ENCODE peak calls at places on chromosome 10, in ten cellular contexts. C is fibroblast of lung; S is bronchial epithelial cell; Y is tibial nerve; W is GM23338; M is cardiac muscle cell; I is lower lobe of right lung; N is CD4-positive, alpha-beta T cell; T is right lobe of liver; D is foreskin keratinocyte. V is an unnamed sample. For H3K27me3, the result is how much of the 10 kb centered on the place peaks cover.

GRCh38 chr10:80542053-80542452 is 4.4 kb downstream of the SH2D4B start:
- DNase-seq in C (no peak), S (peak), Y (no peak), W (no peak), M (no peak), I (no peak), N (no peak), T (no peak), D (peak), V (no peak)

GRCh38 chr10:30354669-30355068 is 5.6 kb upstream of the MTPAP start:
- DNase-seq in C (no peak), S (no peak), Y (no peak), W (no peak), M (no peak), I (no peak), N (no peak), T (no peak), D (no peak), V (no peak)

GRCh38 chr10:48525956-48526355 is 78.9 kb downstream of the ARHGAP22 start:
- DNase-seq in C (no peak), S (no peak), Y (no peak), W (no peak), M (no peak), I (no peak), N (no peak), T (no peak), D (no peak), V (no peak)

GRCh38 chr10:99370993-99371392 is 41.8 kb downstream of the CNNM1 start:
- DNase-seq in C (no peak), S (peak), Y (no peak), W (peak), M (peak), I (no peak), N (no peak), T (no peak), D (no peak), V (no peak)

GRCh38 chr10:470339-471003 is 219.0 kb downstream of the DIP2C start:
- DNase-seq in C (no peak), S (no peak), Y (no peak), W (no peak), M (no peak), I (no peak), N (peak), T (peak), D (no peak), V (peak)

GRCh38 chr10:129031233-129032150 is 435.5 kb upstream of the MGMT start:
- DNase-seq in C (peak), S (peak), Y (peak), W (peak), M (peak), I (no peak), N (peak), T (peak), D (peak), V (peak)

GRCh38 chr10:130934333-130935035 is 377.0 kb downstream of the TCERG1L start:
- DNase-seq in C (no peak), S (no peak), Y (no peak), W (peak), M (no peak), I (no peak), N (no peak), T (no peak), D (no peak), V (no peak)

GRCh38 chr10:62554632-62555199 is 180.5 kb downstream of the ZNF365 start:
- DNase-seq in C (peak), S (peak), Y (no peak), W (peak), M (peak), I (no peak), N (peak), T (no peak), D (peak), V (no peak)

GRCh38 chr10:665579-666091 is 23.8 kb downstream of the DIP2C start:
- DNase-seq in C (peak), S (no peak), Y (no peak), W (no peak), M (no peak), I (no peak), N (no peak), T (peak), D (no peak), V (peak)

GRCh38 chr10:69861251-69862240 is 59.8 kb downstream of the COL13A1 start:
- DNase-seq in C (peak), S (peak), Y (peak), W (peak), M (no peak), I (no peak), N (no peak), T (no peak), D (peak), V (no peak)

GRCh38 chr10:103514244-103514643 is 20.7 kb downstream of the NEURL1 start:
- DNase-seq in C (no peak), S (no peak), Y (no peak), W (no peak), M (no peak), I (no peak), N (no peak), T (no peak), D (no peak), V (no peak)

GRCh38 chr10:43585046-43585445 is 10.6 kb upstream of the ZNF239 start:
- DNase-seq in C (no peak), S (no peak), Y (no peak), W (no peak), M (no peak), I (no peak), N (no peak), T (no peak), D (no peak), V (no peak)

GRCh38 chr10:50653142-50653541 is 29.4 kb upstream of the SGMS1 start:
- DNase-seq in C (peak), S (peak), Y (peak), W (peak), M (peak), I (no peak), N (peak), T (no peak), D (no peak), V (no peak)

GRCh38 chr10:82497451-82497850 is 622.5 kb downstream of the NRG3 start:
- DNase-seq in C (no peak), S (no peak), Y (no peak), W (no peak), M (no peak), I (no peak), N (no peak), T (no peak), D (peak), V (no peak)

GRCh38 chr10:61283489-61284221 is 169.5 kb downstream of the TMEM26 start:
- DNase-seq in C (no peak), S (peak), Y (no peak), W (no peak), M (no peak), I (no peak), N (no peak), T (no peak), D (peak), V (no peak)

GRCh38 chr10:125495386-125495785 is 187.6 kb downstream of the TEX36 start:
- DNase-seq in C (no peak), S (no peak), Y (no peak), W (no peak), M (no peak), I (no peak), N (no peak), T (no peak), D (no peak), V (no peak)

GRCh38 chr10:85542149-85542548 is 824.4 kb downstream of the GRID1 start:
- DNase-seq in C (no peak), S (no peak), Y (no peak), W (no peak), M (no peak), I (no peak), N (no peak), T (no peak), D (peak), V (no peak)

GRCh38 chr10:6694447-6695155 is 114.5 kb upstream of the PRKCQ start:
- DNase-seq in C (no peak), S (peak), Y (no peak), W (no peak), M (no peak), I (no peak), N (no peak), T (no peak), D (peak), V (no peak)

GRCh38 chr10:12180221-12180974 is 15.3 kb downstream of the NUDT5 start:
- DNase-seq in C (no peak), S (peak), Y (no peak), W (peak), M (no peak), I (no peak), N (no peak), T (no peak), D (peak), V (no peak)

GRCh38 chr10:84401838-84402611 is 73.6 kb downstream of the CCSER2 start:
- DNase-seq in C (no peak), S (peak), Y (no peak), W (peak), M (no peak), I (peak), N (no peak), T (no peak), D (no peak), V (no peak)

GRCh38 chr10:108375691-108376090 is 1211.2 kb upstream of the SORCS1 start:
- DNase-seq in C (peak), S (peak), Y (no peak), W (no peak), M (no peak), I (no peak), N (no peak), T (no peak), D (peak), V (no peak)

GRCh38 chr10:131856441-131857094 is 44.2 kb upstream of the PPP2R2D start:
- DNase-seq in C (no peak), S (no peak), Y (no peak), W (no peak), M (no peak), I (peak), N (no peak), T (peak), D (no peak), V (peak)

GRCh38 chr10:84743483-84743882 is 415.1 kb downstream of the CCSER2 start:
- DNase-seq in C (no peak), S (peak), Y (no peak), W (peak), M (peak), I (no peak), N (no peak), T (no peak), D (no peak), V (no peak)

GRCh38 chr10:26640391-26640790 is 57.1 kb upstream of the PDSS1 start:
- DNase-seq in C (no peak), S (no peak), Y (no peak), W (no peak), M (no peak), I (no peak), N (no peak), T (no peak), D (no peak), V (no peak)

GRCh38 chr10:21399392-21400015 is 126.0 kb downstream of the SKIDA1 start:
- DNase-seq in C (peak), S (peak), Y (no peak), W (no peak), M (peak), I (no peak), N (no peak), T (no peak), D (peak), V (no peak)

GRCh38 chr10:49408437-49409306 is 12.8 kb upstream of the DRGX start:
- DNase-seq in C (no peak), S (peak), Y (no peak), W (peak), M (peak), I (no peak), N (no peak), T (no peak), D (no peak), V (no peak)

GRCh38 chr10:81182296-81182695 is 644.6 kb downstream of the SH2D4B start:
- DNase-seq in C (no peak), S (no peak), Y (no peak), W (no peak), M (no peak), I (no peak), N (no peak), T (no peak), D (no peak), V (no peak)

GRCh38 chr10:47137311-47137851 is 162.6 kb upstream of the GDF10 start:
- DNase-seq in C (peak), S (peak), Y (no peak), W (no peak), M (no peak), I (no peak), N (no peak), T (no peak), D (peak), V (no peak)

GRCh38 chr10:811379-811778 is 120.1 kb downstream of the LARP4B start:
- DNase-seq in C (no peak), S (no peak), Y (no peak), W (no peak), M (no peak), I (no peak), N (no peak), T (no peak), D (no peak), V (no peak)

GRCh38 chr10:90112681-90113080 is 411.3 kb downstream of the KIF20B start:
- DNase-seq in C (peak), S (peak), Y (no peak), W (no peak), M (no peak), I (no peak), N (no peak), T (no peak), D (peak), V (no peak)

GRCh38 chr10:110498982-110499795 is 1.5 kb downstream of the DUSP5 start:
- DNase-seq in C (peak), S (peak), Y (peak), W (peak), M (peak), I (no peak), N (peak), T (no peak), D (peak), V (no peak)

GRCh38 chr10:44575601-44576380 is 190.9 kb upstream of the CXCL12 start:
- DNase-seq in C (no peak), S (no peak), Y (no peak), W (no peak), M (no peak), I (no peak), N (no peak), T (no peak), D (no peak), V (no peak)

GRCh38 chr10:92382631-92383030 is 91.7 kb downstream of the MARCHF5 start:
- DNase-seq in C (no peak), S (no peak), Y (no peak), W (peak), M (no peak), I (no peak), N (no peak), T (no peak), D (no peak), V (no peak)
- TF ChIP-seq CTCF in C (no peak), S (no peak), Y (no peak), W (no peak), M (no peak), I (no peak), N (no peak), T (no peak), D (no peak), V (no peak)

GRCh38 chr10:22475527-22475856 is 130.2 kb downstream of the SPAG6 start:
- DNase-seq in C (no peak), S (no peak), Y (no peak), W (no peak), M (no peak), I (no peak), N (no peak), T (no peak), D (no peak), V (no peak)

GRCh38 chr10:22475857-22476600 is 130.7 kb downstream of the SPAG6 start:
- DNase-seq in C (no peak), S (no peak), Y (no peak), W (peak), M (peak), I (no peak), N (no peak), T (no peak), D (peak), V (no peak)

GRCh38 chr10:22473459-22473858 is 128.2 kb downstream of the SPAG6 start:
- DNase-seq in C (no peak), S (no peak), Y (no peak), W (no peak), M (no peak), I (no peak), N (no peak), T (no peak), D (no peak), V (no peak)

GRCh38 chr10:22476601-22477364 is 131.5 kb downstream of the SPAG6 start:
- DNase-seq in C (no peak), S (no peak), Y (no peak), W (peak), M (peak), I (no peak), N (no peak), T (no peak), D (peak), V (no peak)

DNA sequence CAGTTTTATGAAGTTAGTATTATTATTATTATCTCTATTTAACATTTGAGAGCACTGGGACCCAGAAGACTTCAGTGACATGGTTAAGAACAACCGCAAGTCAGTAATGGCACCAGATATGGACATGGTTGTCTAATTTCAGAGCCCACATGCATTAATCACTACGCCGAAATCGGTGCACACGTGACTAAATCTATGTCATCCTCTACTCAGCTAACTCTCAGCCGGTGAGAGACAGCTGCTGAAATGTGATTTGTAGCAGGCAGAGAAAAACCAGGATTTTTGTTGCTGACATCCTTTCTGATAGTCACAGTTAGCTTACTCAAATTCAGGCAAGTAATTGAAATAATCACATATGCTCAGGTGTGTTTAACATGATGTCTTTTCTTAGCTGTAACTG is 127.7 kb downstream of the SPAG6 start:
- DNase-seq in C (no peak), S (no peak), Y (no peak), W (no peak), M (no peak), I (no peak), N (no peak), T (no peak), D (no peak), V (no peak)
- H3K27me3 ChIP-seq in C (under half), S (under half), Y (half or more), W (half or more), M (half or more), I (half or more), N (half or more), T (under half), D (half or more), V (under half)

GRCh38 chr10:18606051-18606730 is 45.2 kb downstream of the NSUN6 start:
- DNase-seq in C (no peak), S (no peak), Y (no peak), W (no peak), M (no peak), I (no peak), N (no peak), T (no peak), D (no peak), V (no peak)

GRCh38 chr10:18599392-18599791 is 52.0 kb downstream of the NSUN6 start:
- DNase-seq in C (no peak), S (no peak), Y (no peak), W (no peak), M (no peak), I (no peak), N (no peak), T (peak), D (no peak), V (no peak)

DNA sequence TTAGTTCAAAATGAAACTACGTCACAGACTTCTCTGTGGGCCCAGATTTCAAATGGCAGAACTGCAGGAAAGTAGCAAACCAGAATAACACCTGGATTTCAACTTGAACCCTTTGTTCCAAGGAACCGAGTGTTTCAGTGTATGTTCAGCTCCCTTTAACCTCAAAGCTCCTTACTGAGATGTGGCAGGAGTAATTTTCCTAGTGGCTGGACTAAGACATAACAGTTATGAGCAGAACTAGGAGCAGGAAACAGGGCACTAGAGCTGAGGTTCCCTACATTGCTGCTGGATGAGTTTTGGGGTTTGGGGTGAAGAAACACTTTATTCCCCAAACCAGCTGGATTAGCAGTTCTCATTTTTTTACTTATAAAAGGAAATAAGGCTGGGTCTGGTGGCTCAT is 50.1 kb downstream of the NSUN6 start:
- DNase-seq in C (no peak), S (no peak), Y (no peak), W (peak), M (no peak), I (no peak), N (no peak), T (no peak), D (no peak), V (no peak)
- TF ChIP-seq CTCF in C (no peak), S (no peak), Y (no peak), W (no peak), M (no peak), I (no peak), N (no peak), T (no peak), D (no peak), V (no peak)

GRCh38 chr10:119480667-119481066 is 61.9 kb downstream of the RGS10 start:
- DNase-seq in C (peak), S (peak), Y (no peak), W (no peak), M (no peak), I (no peak), N (no peak), T (no peak), D (peak), V (no peak)

GRCh38 chr10:119479532-119479931 is 63.0 kb downstream of the RGS10 start:
- DNase-seq in C (no peak), S (no peak), Y (no peak), W (peak), M (no peak), I (no peak), N (no peak), T (no peak), D (no peak), V (no peak)

GRCh38 chr10:119477444-119477843 is 65.1 kb downstream of the RGS10 start:
- DNase-seq in C (no peak), S (no peak), Y (no peak), W (no peak), M (no peak), I (no peak), N (no peak), T (no peak), D (no peak), V (no peak)

GRCh38 chr10:119478111-119479047 is 64.1 kb downstream of the RGS10 start:
- DNase-seq in C (no peak), S (no peak), Y (no peak), W (no peak), M (no peak), I (no peak), N (peak), T (no peak), D (no peak), V (no peak)

DNA sequence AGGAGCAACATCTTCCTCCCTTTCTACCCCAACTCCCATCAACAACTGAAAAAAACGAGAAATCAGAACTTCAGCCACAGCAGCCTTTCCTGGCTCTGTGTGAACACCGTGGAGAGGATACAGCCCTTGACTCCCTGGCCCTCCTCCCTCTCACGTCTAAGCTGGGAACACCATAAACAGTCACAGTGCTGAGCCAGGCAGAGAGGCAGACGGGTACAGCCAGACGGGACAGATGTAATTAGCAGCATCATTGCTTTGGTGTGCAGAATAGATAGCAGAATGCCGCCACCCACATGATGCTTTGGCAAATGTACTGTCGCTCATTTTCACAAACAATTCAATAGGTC is 63.5 kb downstream of the RGS10 start:
- DNase-seq in C (no peak), S (no peak), Y (no peak), W (no peak), M (no peak), I (no peak), N (no peak), T (no peak), D (no peak), V (no peak)
- H3K27me3 ChIP-seq in C (under half), S (under half), Y (under half), W (under half), M (half or more), I (under half), N (under half), T (under half), D (under half), V (under half)

GRCh38 chr10:72694476-72695369 is 2.8 kb downstream of the MCU start:
- DNase-seq in C (peak), S (peak), Y (no peak), W (no peak), M (peak), I (no peak), N (no peak), T (no peak), D (peak), V (no peak)
- TF ChIP-seq CTCF in C (peak), S (peak), Y (no peak), W (no peak), M (peak), I (peak), N (peak), T (peak), D (peak), V (peak)

DNA sequence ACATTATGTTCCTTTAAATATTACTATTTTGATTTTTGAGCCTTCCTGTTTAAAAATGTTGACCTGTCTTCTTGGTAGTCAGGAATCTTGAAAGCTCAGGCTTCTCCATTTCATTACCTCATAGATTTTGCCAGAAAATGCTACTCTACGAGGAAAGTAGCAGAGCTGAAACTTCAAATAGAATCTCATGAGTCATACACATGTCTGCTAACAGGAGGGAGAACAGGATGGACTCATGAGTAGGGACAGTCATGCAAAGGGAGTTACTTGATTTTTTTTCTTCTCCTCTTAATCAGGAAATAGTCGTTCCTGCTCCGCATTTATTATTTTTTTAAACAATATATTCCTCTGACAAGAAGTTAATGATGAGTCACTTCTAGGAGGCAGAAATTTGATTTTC is 37.0 kb upstream of the MINDY3 start:
- DNase-seq in C (no peak), S (peak), Y (no peak), W (no peak), M (no peak), I (no peak), N (no peak), T (no peak), D (peak), V (no peak)
- H3K27me3 ChIP-seq in C (under half), S (under half), Y (under half), W (under half), M (under half), I (under half), N (under half), T (under half), D (under half), V (under half)